ENCODE peak calls at places on chromosomes 11 and 22, in four cellular contexts. Z, G, I and O are unnamed samples.

GRCh38 chr22:21816787-21817496 is 50.5 kb downstream of the MAPK1 start:
- DNase-seq in I (peak), Z (no peak), G (peak), O (peak)

GRCh38 chr11:88979641-88980040 is 86.1 kb downstream of the GRM5 start:
- DNase-seq in I (peak), Z (no peak), G (peak), O (peak)

GRCh38 chr11:75471134-75471943 is 38.3 kb upstream of the KLHL35 start:
- DNase-seq in I (no peak), G (no peak), Z (no peak), O (no peak)

GRCh38 chr11:2363130-2363529 is 14.0 kb upstream of the CD81 start:
- DNase-seq in Z (no peak), I (no peak), G (no peak), O (no peak)

GRCh38 chr11:26820739-26821138 is 98.9 kb upstream of the SLC5A12 start:
- DNase-seq in G (peak), I (no peak), Z (no peak), O (peak)

GRCh38 chr11:110198031-110198729 is 98.2 kb downstream of the RDX start:
- DNase-seq in I (no peak), Z (no peak), G (peak), O (no peak)

GRCh38 chr22:28594784-28595324 is 84.8 kb downstream of the TTC28 start:
- DNase-seq in Z (peak), I (peak), G (peak), O (peak)

GRCh38 chr22:49724030-49724892 is 103.4 kb downstream of the BRD1 start:
- DNase-seq in G (no peak), Z (no peak), I (no peak), O (no peak)

GRCh38 chr11:119181677-119182412 is 3.4 kb upstream of the NHERF4 start:
- DNase-seq in Z (no peak), I (no peak), G (no peak), O (no peak)

GRCh38 chr11:2703487-2704141 is 3.8 kb upstream of the KCNQ1OT1 start:
- DNase-seq in I (peak), G (no peak), Z (no peak), O (no peak)

GRCh38 chr11:47185305-47186075 is 744 bp downstream of the PACSIN3 start:
- DNase-seq in G (peak), I (peak), Z (peak), O (peak)

GRCh38 chr22:31049815-31050420 is 31.2 kb upstream of the SMTN start:
- DNase-seq in I (no peak), Z (no peak), G (no peak), O (peak)

GRCh38 chr22:29393019-29393608 is 4.7 kb upstream of the AP1B1 start:
- DNase-seq in Z (no peak), G (no peak), I (no peak), O (no peak)

GRCh38 chr22:44752285-44753188 is at the start of gene ARHGAP8:
- DNase-seq in G (no peak), I (peak), Z (no peak), O (no peak)

GRCh38 chr11:112599265-112599664 is 338.6 kb upstream of the PLET1 start:
- DNase-seq in I (no peak), Z (no peak), G (no peak), O (no peak)

GRCh38 chr22:27238935-27239510 is 562.5 kb downstream of the MN1 start:
- DNase-seq in G (peak), Z (no peak), I (peak), O (peak)

GRCh38 chr11:33389635-33390034 is 132.5 kb downstream of the HIPK3 start:
- DNase-seq in Z (no peak), G (no peak), I (no peak), O (no peak)

GRCh38 chr22:37609240-37610152 is 862 bp downstream of the GGA1 start:
- DNase-seq in I (peak), Z (no peak), G (no peak), O (peak)

GRCh38 chr22:35754761-35755160 is 37.1 kb downstream of the APOL5 start:
- DNase-seq in I (no peak), Z (no peak), G (no peak), O (no peak)

GRCh38 chr11:76830639-76831312 is 29.9 kb upstream of the ACER3 start:
- DNase-seq in I (peak), Z (no peak), G (peak), O (no peak)

GRCh38 chr11:94793002-94793401 is 24.8 kb downstream of the AMOTL1 start:
- DNase-seq in I (no peak), Z (no peak), G (peak), O (peak)

GRCh38 chr11:133903056-133903455 is 53.7 kb downstream of the IGSF9B start:
- DNase-seq in I (no peak), Z (no peak), G (no peak), O (no peak)

GRCh38 chr22:45807156-45807915 is 135.7 kb downstream of the ATXN10 start:
- DNase-seq in I (no peak), Z (no peak), G (peak), O (peak)

GRCh38 chr11:32573228-32573627 is 10.4 kb upstream of the EIF3M start:
- DNase-seq in Z (no peak), I (no peak), G (no peak), O (no peak)

GRCh38 chr11:128290106-128290840 is 297.1 kb downstream of the ETS1 start:
- DNase-seq in G (peak), Z (peak), I (peak), O (peak)

DNA sequence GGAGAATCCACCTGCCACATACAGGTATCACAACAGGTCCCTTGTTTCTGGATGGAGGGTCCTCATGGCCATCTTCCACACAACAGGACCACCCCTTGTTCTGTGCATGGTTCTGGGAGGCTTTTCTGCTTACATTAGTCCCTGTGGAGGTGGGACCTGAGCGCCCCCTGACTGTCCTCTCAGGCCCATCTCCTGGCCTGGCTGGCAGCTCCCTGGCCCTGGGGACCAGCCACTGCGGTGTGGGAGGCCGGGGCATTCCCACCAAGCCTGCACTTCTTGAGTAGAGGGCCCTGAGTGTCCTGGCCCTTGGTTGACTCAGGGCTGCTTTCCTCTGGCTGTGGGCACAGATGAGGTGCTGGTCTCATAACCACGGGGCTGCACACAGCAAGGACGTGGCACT is 5.0 kb downstream of the COX8A start:
- DNase-seq in Z (no peak), G (no peak), I (no peak), O (no peak)
- H2BK5ac ChIP-seq in Z (no peak), G (no peak), I (no peak), O (no peak)

DNA sequence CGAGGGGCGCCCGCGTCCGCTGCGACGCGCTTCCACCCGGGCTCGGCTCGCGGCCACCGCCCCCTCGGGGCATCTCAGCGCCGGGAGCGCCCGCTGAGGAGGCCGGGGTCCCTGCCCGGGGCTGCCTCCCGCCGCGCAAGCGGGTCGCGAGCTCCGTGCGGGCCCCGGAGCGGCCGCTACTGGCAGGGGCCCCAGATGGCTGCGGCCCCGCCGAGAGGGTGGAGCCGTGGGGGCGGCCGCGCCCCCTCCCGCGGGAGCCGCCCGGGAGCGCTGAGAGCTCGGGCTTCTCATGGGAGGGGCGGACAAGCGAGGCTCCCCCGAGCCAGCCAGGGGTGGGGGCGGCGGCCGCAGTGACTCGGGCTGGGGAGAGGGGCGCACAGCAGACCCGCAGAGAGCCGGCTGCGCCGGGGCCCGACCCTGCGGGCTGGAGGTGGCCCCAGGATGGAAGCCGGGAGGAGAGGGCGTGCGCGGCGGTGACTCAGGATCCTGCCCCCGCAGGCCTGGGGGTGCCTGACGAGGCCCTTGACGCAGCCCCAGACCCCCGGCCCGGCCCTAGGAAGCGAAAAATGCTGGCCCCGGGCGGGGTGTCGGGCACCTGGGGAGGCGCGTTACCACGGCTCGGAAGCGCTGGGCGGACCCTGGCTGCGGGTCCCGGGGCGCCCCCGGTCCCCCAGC is 606 bp upstream of the ZFTA start:
- DNase-seq in Z (peak), I (no peak), G (no peak), O (peak)
- H2BK5ac ChIP-seq in Z (peak), I (no peak), G (peak), O (peak)

DNA sequence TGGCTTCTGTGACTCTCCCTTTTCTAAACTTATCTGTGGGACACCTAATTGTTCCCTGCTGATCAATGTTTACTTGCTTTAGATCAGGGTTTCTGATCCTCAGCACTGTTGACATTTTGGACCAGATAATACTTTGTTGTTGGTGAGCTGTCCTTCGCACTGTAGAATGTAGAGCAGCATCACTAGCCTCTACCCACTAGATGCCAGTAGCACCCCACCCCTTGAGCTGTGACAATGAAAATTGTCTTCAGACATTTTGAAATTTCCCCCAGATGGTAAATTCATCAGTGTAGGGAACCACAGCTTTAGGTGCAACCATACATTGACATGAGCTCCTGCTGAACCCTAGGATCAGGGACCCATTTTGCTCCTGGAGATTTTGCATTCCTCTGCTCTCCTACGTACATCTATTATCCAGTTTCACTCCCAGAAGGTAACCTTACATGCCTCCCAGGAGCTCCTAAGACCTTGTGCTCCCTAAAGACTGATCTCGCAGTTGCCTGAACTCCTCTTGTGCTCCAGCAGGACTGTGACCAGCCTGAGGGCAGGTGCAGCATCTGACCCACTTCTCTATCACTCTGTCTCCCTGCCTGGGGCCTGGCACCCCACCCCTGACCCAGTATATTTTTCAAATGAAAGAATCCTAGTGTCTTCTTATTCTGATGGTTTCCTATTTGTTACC is 107.8 kb downstream of the FAR1 start:
- DNase-seq in Z (no peak), I (peak), G (no peak), O (no peak)
- H2BK5ac ChIP-seq in Z (no peak), I (peak), G (no peak), O (no peak)

DNA sequence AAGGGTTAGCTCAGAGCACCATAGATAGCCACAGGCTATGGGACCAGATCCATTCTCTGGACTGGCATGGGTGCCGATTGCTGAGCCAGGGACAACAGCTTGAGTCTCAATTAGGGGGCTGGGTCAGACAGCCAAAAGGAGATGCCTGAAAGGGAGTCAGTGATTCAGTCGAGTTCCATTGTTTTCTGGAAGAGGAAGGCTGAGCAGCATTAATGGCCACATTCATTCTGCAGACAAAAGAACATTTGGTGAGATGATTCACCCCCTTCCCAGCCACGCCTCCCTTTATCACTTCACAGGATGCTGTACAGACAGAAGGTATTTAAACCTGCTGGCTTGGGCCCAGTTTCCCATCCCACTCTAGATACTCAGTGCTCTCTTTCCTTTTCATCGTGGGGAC is 131.9 kb downstream of the ADAMTS15 start:
- DNase-seq in I (peak), G (peak), Z (peak), O (peak)
- H2BK5ac ChIP-seq in I (peak), G (peak), Z (no peak), O (no peak)

GRCh38 chr11:65851811-65852507 is 6.0 kb downstream of the CFL1 start:
- DNase-seq in I (peak), Z (no peak), G (no peak), O (no peak)

GRCh38 chr11:65851083-65851579 is 6.8 kb downstream of the CFL1 start:
- DNase-seq in G (no peak), I (peak), Z (no peak), O (peak)

GRCh38 chr11:65849366-65849765 is 8.6 kb downstream of the CFL1 start:
- DNase-seq in Z (no peak), I (peak), G (no peak), O (no peak)

GRCh38 chr11:65849771-65850216 is 8.2 kb downstream of the CFL1 start:
- DNase-seq in Z (no peak), G (no peak), I (peak), O (no peak)

GRCh38 chr11:65850217-65851082 is 7.5 kb downstream of the CFL1 start:
- DNase-seq in G (no peak), I (peak), Z (no peak), O (no peak)
- H2BK5ac ChIP-seq in G (no peak), I (no peak), Z (peak), O (no peak)

GRCh38 chr22:41513391-41513790 is 30.9 kb downstream of the POLR3H start:
- DNase-seq in I (no peak), G (no peak), Z (no peak), O (no peak)
- H2BK5ac ChIP-seq in I (peak), G (no peak), Z (no peak), O (no peak)

DNA sequence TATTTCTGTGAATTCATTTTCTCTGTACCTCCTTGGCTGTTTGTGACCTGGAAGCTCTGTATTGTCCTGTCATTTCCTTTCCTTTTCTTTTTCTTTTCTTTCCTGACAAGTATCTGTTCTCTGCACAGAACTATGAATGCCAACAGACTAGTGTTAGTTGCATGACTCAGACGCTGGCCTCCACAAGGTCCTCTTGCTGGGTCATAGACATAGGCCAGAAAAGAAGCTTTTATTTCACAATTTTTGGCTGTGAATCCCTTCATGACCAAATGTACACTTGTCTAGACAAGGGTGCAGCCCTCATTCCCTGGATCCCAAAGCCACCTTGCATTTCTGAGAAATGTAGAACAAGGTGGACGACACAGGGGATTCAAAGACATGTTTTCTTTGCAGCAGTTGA is 104.1 kb upstream of the MTNR1B start:
- DNase-seq in Z (no peak), I (no peak), G (peak), O (peak)
- H2BK5ac ChIP-seq in Z (no peak), I (no peak), G (no peak), O (no peak)